ENCODE peak calls at places on chromosomes 12 and 14, in four cellular contexts. W is HEK293T, Q is fibroblast of the aortic adventitia, R is AG09319. G is an unnamed sample.

GRCh38 chr12:59548930-59549329 is 46.9 kb upstream of the SLC16A7 start:
- DNase-seq in W (no peak), Q (no peak), R (no peak), G (no peak)

GRCh38 chr12:54579696-54580333 is 8.6 kb downstream of the PPP1R1A start:
- DNase-seq in W (peak; percentile 88), Q (peak; percentile 78), R (peak; percentile 32), G (peak; percentile 96)

GRCh38 chr12:81077686-81078441 is at the start of gene ACSS3:
- DNase-seq in W (peak; percentile 43), Q (peak; percentile 27), R (no peak), G (peak; percentile 53)

GRCh38 chr12:54217774-54218221 is 29.0 kb upstream of the SMUG1 start:
- DNase-seq in W (no peak), Q (no peak), R (no peak), G (no peak)

GRCh38 chr14:81221579-81222102 is 882 bp upstream of the GTF2A1 start:
- DNase-seq in W (no peak), Q (no peak), R (no peak), G (no peak)

GRCh38 chr12:57822392-57823130 is 4.0 kb upstream of the AVIL start:
- DNase-seq in W (no peak), Q (no peak), R (no peak), G (no peak)

GRCh38 chr14:101225116-101225728 is 321.7 kb upstream of the RTL1 start:
- DNase-seq in W (no peak), Q (no peak), R (no peak), G (no peak)

GRCh38 chr12:91741932-91742331 is 403.7 kb downstream of the BTG1 start:
- DNase-seq in W (no peak), Q (no peak), R (no peak), G (no peak)

GRCh38 chr12:70619471-70620152 is 17.6 kb downstream of the PTPRB start:
- DNase-seq in W (no peak), Q (peak; percentile 50), R (no peak), G (no peak)

GRCh38 chr12:47164730-47165439 is 85.1 kb upstream of the AMIGO2 start:
- DNase-seq in W (no peak), Q (peak; percentile 93), R (peak; percentile 67), G (peak; percentile 63)

GRCh38 chr14:81323621-81324400 is 76.3 kb downstream of the STON2 start:
- DNase-seq in W (peak; percentile 58), Q (no peak), R (no peak), G (no peak)

GRCh38 chr12:857611-858010 is 91.9 kb downstream of the RAD52 start:
- DNase-seq in W (no peak), Q (peak; percentile 73), R (peak; percentile 43), G (peak; percentile 89)

GRCh38 chr14:69896080-69896479 is 16.9 kb downstream of the SMOC1 start:
- DNase-seq in W (no peak), Q (no peak), R (no peak), G (no peak)

GRCh38 chr12:121702944-121703343 is 9.6 kb upstream of the TMEM120B start:
- DNase-seq in W (no peak), Q (no peak), R (no peak), G (no peak)

GRCh38 chr12:124454735-124455134 is 112.7 kb downstream of the NCOR2 start:
- DNase-seq in W (no peak), Q (peak; percentile 25), R (no peak), G (no peak)

GRCh38 chr12:2999265-2999841 is 40.2 kb downstream of the TEAD4 start:
- DNase-seq in W (no peak), Q (no peak), R (no peak), G (peak; percentile 39)

GRCh38 chr14:34174973-34175372 is 224.1 kb upstream of the EGLN3 start:
- DNase-seq in W (no peak), Q (no peak), R (no peak), G (no peak)

GRCh38 chr12:23831739-23832138 is 117.7 kb downstream of the SOX5 start:
- DNase-seq in W (no peak), Q (no peak), R (no peak), G (no peak)

GRCh38 chr14:99821519-99822165 is 28.4 kb downstream of the EML1 start:
- DNase-seq in W (peak; percentile 39), Q (peak; percentile 90), R (no peak), G (peak; percentile 84)

GRCh38 chr12:127280393-127281275 is 986.3 kb upstream of the TMEM132C start:
- DNase-seq in W (peak; percentile 80), Q (no peak), R (no peak), G (no peak)

GRCh38 chr12:43113153-43113552 is 438.9 kb downstream of the ADAMTS20 start:
- DNase-seq in W (peak; percentile 22), Q (peak; percentile 68), R (peak; percentile 15), G (no peak)

GRCh38 chr14:64504310-64504896 is at the start of gene ZBTB1:
- DNase-seq in W (peak; percentile 60), Q (peak; percentile 80), R (peak; percentile 77), G (peak; percentile 95)

GRCh38 chr14:31564194-31564593 is 3.0 kb downstream of the NUBPL start:
- DNase-seq in W (no peak), Q (no peak), R (no peak), G (no peak)

GRCh38 chr12:53067074-53067992 is 11.9 kb downstream of the SPRYD3 start:
- DNase-seq in W (no peak), Q (no peak), R (no peak), G (peak; percentile 86)

GRCh38 chr12:83432176-83432719 is 745.5 kb downstream of the TMTC2 start:
- DNase-seq in W (no peak), Q (no peak), R (no peak), G (no peak)

GRCh38 chr14:52801014-52801708 is 9.8 kb upstream of the GNPNAT1 start:
- DNase-seq in W (no peak), Q (peak; percentile 81), R (peak; percentile 42), G (peak; percentile 89)

GRCh38 chr12:46804054-46804453 is 21.7 kb downstream of the SLC38A4 start:
- DNase-seq in W (no peak), Q (no peak), R (no peak), G (no peak)

GRCh38 chr12:716506-716905 is 35.9 kb upstream of the WNK1 start:
- DNase-seq in W (no peak), Q (peak; percentile 13), R (no peak), G (no peak)

G was measured in osteoblast.